ENCODE peak calls at places on chromosomes 7 and 10, in seven cellular contexts. U is cardiac muscle cell; Y is lower lobe of right lung; C is CD4-positive, alpha-beta memory T cell; I is IMR-90; V is ovary; R is CD8-positive, alpha-beta T cell. A is an unnamed sample.

GRCh38 chr10:132707776-132708171 is 78.2 kb downstream of the NKX6-2 start:
- DNase-seq in U (no peak), Y (peak; percentile 43), C (no peak), I (no peak), V (no peak), R (no peak), A (no peak)

GRCh38 chr7:154680894-154681659 is 321.8 kb downstream of the PAXIP1 start:
- DNase-seq in U (no peak), Y (no peak), C (no peak), I (no peak), V (no peak), R (no peak), A (no peak)

GRCh38 chr7:39187130-39187529 is 209.4 kb downstream of the POU6F2 start:
- DNase-seq in U (no peak), Y (no peak), C (no peak), I (no peak), V (no peak), R (no peak), A (no peak)

GRCh38 chr10:132350391-132350790 is 18.4 kb downstream of the LRRC27 start:
- DNase-seq in U (no peak), Y (peak; percentile 35), C (no peak), I (no peak), V (peak; percentile 24), R (no peak), A (no peak)

GRCh38 chr7:158061031-158061630 is 526.5 kb downstream of the PTPRN2 start:
- DNase-seq in U (no peak), Y (no peak), C (no peak), I (no peak), V (no peak), R (no peak), A (no peak)

GRCh38 chr10:34333513-34333912 is 481.6 kb downstream of the PARD3 start:
- DNase-seq in U (peak; percentile 27), Y (no peak), C (no peak), I (peak; percentile 71), V (no peak), R (no peak), A (peak; percentile 18)

GRCh38 chr10:129877773-129878371 is 86.2 kb downstream of the EBF3 start:
- DNase-seq in U (peak; percentile 32), Y (no peak), C (no peak), I (no peak), V (no peak), R (peak; percentile 44), A (no peak)

GRCh38 chr10:58704226-58705200 is 191.8 kb downstream of the BICC1 start:
- DNase-seq in U (peak; percentile 58), Y (no peak), C (no peak), I (peak; percentile 85), V (no peak), R (no peak), A (no peak)

GRCh38 chr10:27513451-27514191 is 9.5 kb downstream of the RAB18 start:
- DNase-seq in U (peak; percentile 53), Y (no peak), C (no peak), I (peak; percentile 57), V (no peak), R (no peak), A (peak; percentile 52)

GRCh38 chr7:151448261-151449252 is 8.6 kb upstream of the CRYGN start:
- DNase-seq in U (peak; percentile 76), Y (peak; percentile 74), C (peak; percentile 77), I (peak; percentile 41), V (peak; percentile 86), R (peak; percentile 82), A (no peak)

GRCh38 chr10:121580276-121581116 is 17.7 kb downstream of the FGFR2 start:
- DNase-seq in U (no peak), Y (no peak), C (no peak), I (no peak), V (no peak), R (no peak), A (no peak)

GRCh38 chr10:85168287-85168686 is 839.9 kb downstream of the CCSER2 start:
- DNase-seq in U (no peak), Y (no peak), C (no peak), I (no peak), V (no peak), R (no peak), A (no peak)

GRCh38 chr7:64618785-64619456 is 47.0 kb upstream of the ZNF107 start:
- DNase-seq in U (peak; percentile 83), Y (no peak), C (peak; percentile 44), I (peak; percentile 60), V (no peak), R (no peak), A (no peak)

GRCh38 chr7:94671444-94672235 is 15.7 kb upstream of the SGCE start:
- DNase-seq in U (no peak), Y (no peak), C (no peak), I (no peak), V (no peak), R (no peak), A (no peak)

GRCh38 chr10:78543749-78544446 is 510.2 kb downstream of the RPS24 start:
- DNase-seq in U (peak; percentile 98), Y (no peak), C (no peak), I (peak; percentile 94), V (peak; percentile 82), R (no peak), A (no peak)

GRCh38 chr10:96857613-96858012 is 25.5 kb downstream of the LCOR start:
- DNase-seq in U (no peak), Y (no peak), C (no peak), I (no peak), V (no peak), R (no peak), A (no peak)

GRCh38 chr10:86371691-86372090 is 5.1 kb upstream of the GRID1 start:
- DNase-seq in U (no peak), Y (no peak), C (no peak), I (no peak), V (peak; percentile 17), R (no peak), A (no peak)

GRCh38 chr10:33542747-33543505 is 208.5 kb upstream of the NRP1 start:
- DNase-seq in U (peak; percentile 19), Y (no peak), C (no peak), I (peak; percentile 36), V (no peak), R (no peak), A (peak; percentile 50)

GRCh38 chr7:143299840-143300239 is 11.7 kb downstream of the CASP2 start:
- DNase-seq in U (peak; percentile 20), Y (no peak), C (peak; percentile 70), I (no peak), V (no peak), R (peak; percentile 69), A (no peak)

GRCh38 chr10:131905279-131905595 is 4.4 kb downstream of the PPP2R2D start:
- DNase-seq in U (no peak), Y (no peak), C (no peak), I (no peak), V (no peak), R (no peak), A (no peak)

GRCh38 chr7:148561099-148561498 is 29.5 kb upstream of the C7orf33 start:
- DNase-seq in U (no peak), Y (no peak), C (no peak), I (no peak), V (no peak), R (no peak), A (peak; percentile 29)

GRCh38 chr7:140213684-140214074 is 36.9 kb upstream of the KDM7A start:
- DNase-seq in U (peak; percentile 48), Y (no peak), C (no peak), I (no peak), V (no peak), R (no peak), A (no peak)

DNA sequence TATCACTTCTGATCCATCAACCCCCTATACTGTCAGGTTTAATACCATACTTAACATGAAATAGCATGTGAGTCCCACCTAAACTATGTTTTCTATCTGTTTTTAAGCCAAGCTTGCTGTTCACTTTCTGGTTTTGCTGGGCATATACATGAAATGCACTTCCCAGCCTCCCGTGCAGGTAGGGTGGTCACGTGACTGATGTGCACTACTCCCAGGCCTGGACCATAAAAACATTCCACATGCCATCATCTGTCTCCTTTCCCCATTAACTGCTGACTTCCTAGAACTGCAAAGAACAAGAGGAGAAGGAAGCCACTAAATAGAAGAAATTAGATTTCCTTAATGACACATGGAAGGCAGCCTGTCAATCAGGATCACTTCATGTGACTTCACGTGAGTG is 40.1 kb upstream of the CALD1 start:
- DNase-seq in U (no peak), Y (no peak), C (no peak), I (no peak), V (no peak), R (no peak), A (no peak)
- H3K27ac ChIP-seq in U (no peak overlapping the region), Y (no peak overlapping the region), C (no peak overlapping the region), I (no peak overlapping the region), V (no peak overlapping the region), R (no peak overlapping the region), A (no peak overlapping the region)

GRCh38 chr10:93458821-93459257 is 23.3 kb downstream of the MYOF start:
- DNase-seq in U (peak; percentile 99), Y (peak; percentile 82), C (no peak), I (peak; percentile 100), V (peak; percentile 73), R (no peak), A (peak; percentile 88)
- H3K27ac ChIP-seq in U (peak overlapping the region; percentile 44), Y (peak overlapping the region; percentile 85), C (no peak overlapping the region), I (peak overlapping the region; percentile 93), V (peak overlapping the region; percentile 7), R (no peak overlapping the region), A (peak overlapping the region; percentile 99)

DNA sequence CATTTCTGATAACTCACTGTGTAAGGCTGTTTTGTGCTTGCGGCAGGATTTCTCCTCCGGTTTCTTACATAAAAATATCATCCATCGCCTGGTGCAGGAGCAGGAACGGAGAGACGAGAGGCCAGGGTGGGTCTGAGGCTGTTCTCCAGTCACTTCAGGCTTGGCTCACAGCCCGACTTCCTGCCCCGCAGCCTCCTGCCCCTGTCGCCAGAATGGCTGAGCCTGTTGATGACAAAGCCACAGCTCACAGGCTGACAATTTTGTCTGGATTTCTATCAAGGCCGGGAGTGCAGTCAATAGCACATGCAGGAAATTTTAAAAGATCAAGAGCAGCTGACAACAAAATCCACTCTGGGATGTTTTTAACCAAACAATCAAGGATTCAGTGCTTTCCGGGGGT is 229.7 kb upstream of the ZNF32 start:
- DNase-seq in U (no peak), Y (peak; percentile 44), C (no peak), I (no peak), V (no peak), R (no peak), A (no peak)
- H3K27ac ChIP-seq in U (no peak overlapping the region), Y (no peak overlapping the region), C (no peak overlapping the region), I (peak overlapping the region; percentile 34), V (no peak overlapping the region), R (no peak overlapping the region), A (no peak overlapping the region)

GRCh38 chr10:102619281-102619981 is 24.8 kb upstream of the TRIM8 start:
- DNase-seq in U (no peak), Y (peak; percentile 38), C (no peak), I (no peak), V (no peak), R (no peak), A (no peak)
- H3K27ac ChIP-seq in U (peak overlapping the region; percentile 98), Y (peak overlapping the region; percentile 70), C (no peak overlapping the region), I (peak overlapping the region; percentile 12), V (peak overlapping the region; percentile 47), R (no peak overlapping the region), A (no peak overlapping the region)